ENCODE peak calls at places on chromosomes 12 and 14, in four cellular contexts. G is Caco-2, M is astrocyte, X is nucleus accumbens. E is an unnamed sample.

GRCh38 chr12:106841471-106842302 is 67.2 kb downstream of the RIC8B start:
- DNase-seq in X (no peak), M (peak), G (peak), E (peak)

GRCh38 chr14:63659726-63660125 is 18.1 kb upstream of the WDR89 start:
- DNase-seq in M (peak), X (peak), G (no peak), E (no peak)

GRCh38 chr14:89409961-89410360 is 7.1 kb downstream of the FOXN3 start:
- DNase-seq in X (no peak), G (no peak), M (no peak), E (no peak)

GRCh38 chr12:53499261-53500118 is at the start of gene MAP3K12:
- DNase-seq in M (peak), G (peak), X (peak), E (no peak)

GRCh38 chr14:67584931-67585330 is 15.1 kb downstream of the PIGH start:
- DNase-seq in G (no peak), M (peak), X (no peak), E (no peak)

GRCh38 chr12:108784270-108784669 is 53.0 kb upstream of the CORO1C start:
- DNase-seq in G (no peak), M (no peak), X (no peak), E (no peak)

GRCh38 chr12:123767613-123768012 is 5.5 kb downstream of the DNAH10 start:
- DNase-seq in X (no peak), G (no peak), M (no peak), E (no peak)

GRCh38 chr12:62291888-62292760 is 31.9 kb downstream of the USP15 start:
- DNase-seq in X (no peak), M (peak), G (no peak), E (no peak)

GRCh38 chr12:14836336-14837210 is 6.8 kb downstream of the ART4 start:
- DNase-seq in M (peak), X (no peak), G (peak), E (no peak)

GRCh38 chr12:122837306-122838265 is 2.3 kb downstream of the HIP1R start:
- DNase-seq in M (no peak), X (no peak), G (no peak), E (peak)

GRCh38 chr14:103204852-103205540 is 81.7 kb downstream of the TNFAIP2 start:
- DNase-seq in M (peak), G (peak), X (no peak), E (no peak)

E was measured in HuH-7.5.